ENCODE peak calls at places on chromosomes 16 and 17, in four cellular contexts. One of them, this sample, is unnamed.

GRCh38 chr17:72031219-72031906 is 89.5 kb upstream of the SOX9 start:
- DNase-seq in H1: no peak
- DNase-seq in HepG2: no peak
- DNase-seq in K562: no peak
- DNase-seq in this sample: no peak

GRCh38 chr16:56589141-56590039 is at the start of gene MT3:
- DNase-seq in H1: peak; percentile 64
- DNase-seq in HepG2: no peak
- DNase-seq in K562: no peak
- DNase-seq in this sample: no peak

GRCh38 chr16:74936902-74937560 is 47.9 kb downstream of the WDR59 start:
- DNase-seq in H1: no peak
- DNase-seq in HepG2: no peak
- DNase-seq in K562: no peak
- DNase-seq in this sample: no peak

GRCh38 chr17:80839401-80839800 is 152.2 kb upstream of the CHMP6 start:
- DNase-seq in H1: no peak
- DNase-seq in HepG2: no peak
- DNase-seq in K562: no peak
- DNase-seq in this sample: no peak

GRCh38 chr17:55317284-55317683 is 52.5 kb downstream of the HLF start:
- DNase-seq in H1: no peak
- DNase-seq in HepG2: no peak
- DNase-seq in K562: no peak
- DNase-seq in this sample: no peak

GRCh38 chr16:57071840-57072541 is 20.4 kb upstream of the CPNE2 start:
- DNase-seq in H1: no peak
- DNase-seq in HepG2: no peak
- DNase-seq in K562: no peak
- DNase-seq in this sample: peak; percentile 26

GRCh38 chr17:37310940-37311339 is 64.8 kb upstream of the C17orf78 start:
- DNase-seq in H1: no peak
- DNase-seq in HepG2: no peak
- DNase-seq in K562: no peak
- DNase-seq in this sample: no peak

GRCh38 chr16:66880288-66881013 is at the start of gene PDP2:
- DNase-seq in H1: peak; percentile 97
- DNase-seq in HepG2: peak; percentile 97
- DNase-seq in K562: peak; percentile 99
- DNase-seq in this sample: peak; percentile 92

GRCh38 chr17:39209317-39210092 is 9.4 kb downstream of the RPL19 start:
- DNase-seq in H1: peak; percentile 76
- DNase-seq in HepG2: no peak
- DNase-seq in K562: peak; percentile 41
- DNase-seq in this sample: no peak

GRCh38 chr17:76506408-76507328 is 5.4 kb upstream of the RHBDF2 start:
- DNase-seq in H1: peak; percentile 99
- DNase-seq in HepG2: peak; percentile 69
- DNase-seq in K562: peak; percentile 84
- DNase-seq in this sample: peak; percentile 60

GRCh38 chr16:16093625-16094332 is 129.5 kb downstream of the ABCC6 start:
- DNase-seq in H1: no peak
- DNase-seq in HepG2: no peak
- DNase-seq in K562: no peak
- DNase-seq in this sample: no peak

GRCh38 chr16:20851601-20852000 is 45.3 kb downstream of the REXO5 start:
- DNase-seq in H1: no peak
- DNase-seq in HepG2: peak; percentile 72
- DNase-seq in K562: no peak
- DNase-seq in this sample: peak; percentile 28

GRCh38 chr16:27695161-27695560 is 145.2 kb downstream of the KATNIP start:
- DNase-seq in H1: no peak
- DNase-seq in HepG2: no peak
- DNase-seq in K562: no peak
- DNase-seq in this sample: no peak

DNA sequence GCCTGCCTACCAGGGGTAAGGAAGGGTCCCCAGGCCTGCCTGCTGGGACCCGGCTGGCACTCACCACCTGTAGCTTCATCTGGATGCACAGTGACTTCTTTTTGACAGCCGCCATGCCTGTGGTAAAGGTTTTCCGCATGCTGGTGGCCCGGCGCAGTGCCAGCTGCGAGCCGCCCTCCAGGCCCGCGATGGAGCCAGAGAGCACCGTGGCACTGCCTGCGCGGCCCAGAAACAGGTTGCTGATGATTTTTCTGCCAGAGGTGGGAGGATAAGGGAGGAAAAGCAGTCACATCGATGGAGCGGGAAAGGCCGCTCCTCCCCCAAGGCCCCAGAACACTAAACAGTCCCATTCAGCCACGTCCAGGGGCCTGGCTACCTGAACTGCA is 67.4 kb downstream of the PIPOX start:
- DNase-seq in H1: no peak
- DNase-seq in HepG2: no peak
- DNase-seq in K562: no peak
- DNase-seq in this sample: no peak
- H3K9me3 ChIP-seq in H1: no peaks in the 10 kb centered on the region
- H3K9me3 ChIP-seq in HepG2: no peaks in the 10 kb centered on the region
- H3K9me3 ChIP-seq in K562: no peaks in the 10 kb centered on the region
- H3K9me3 ChIP-seq in this sample: no peaks in the 10 kb centered on the region

GRCh38 chr17:17809527-17810373 is 27.0 kb downstream of the SREBF1 start:
- DNase-seq in H1: peak; percentile 94
- DNase-seq in HepG2: no peak
- DNase-seq in K562: no peak
- DNase-seq in this sample: no peak
- TF ChIP-seq FOSL1 in H1: no peak
- TF ChIP-seq FOSL1 in HepG2: no peak
- TF ChIP-seq FOSL1 in K562: no peak
- TF ChIP-seq FOSL1 in this sample: no peak

GRCh38 chr17:17042851-17043667 is 802 bp downstream of the MPRIP start:
- DNase-seq in H1: no peak
- DNase-seq in HepG2: no peak
- DNase-seq in K562: no peak
- DNase-seq in this sample: no peak
- TF ChIP-seq POLR2AphosphoS5 in H1: no peak
- TF ChIP-seq POLR2AphosphoS5 in HepG2: no peak
- TF ChIP-seq POLR2AphosphoS5 in K562: no peak
- TF ChIP-seq POLR2AphosphoS5 in this sample: no peak

GRCh38 chr17:18069101-18069500 is 18.6 kb upstream of the DRG2 start:
- DNase-seq in H1: no peak
- DNase-seq in HepG2: no peak
- DNase-seq in K562: no peak
- DNase-seq in this sample: peak; percentile 8
- H3K9me3 ChIP-seq in H1: no peaks in the 10 kb centered on the region
- H3K9me3 ChIP-seq in HepG2: no peaks in the 10 kb centered on the region
- H3K9me3 ChIP-seq in K562: no peaks in the 10 kb centered on the region
- H3K9me3 ChIP-seq in this sample: no peaks in the 10 kb centered on the region

GRCh38 chr16:81219151-81219550 is 19.3 kb upstream of the BCO1 start:
- DNase-seq in H1: no peak
- DNase-seq in HepG2: no peak
- DNase-seq in K562: no peak
- DNase-seq in this sample: no peak
- TF ChIP-seq FOSL1 in H1: no peak
- TF ChIP-seq FOSL1 in HepG2: no peak
- TF ChIP-seq FOSL1 in K562: no peak
- TF ChIP-seq FOSL1 in this sample: no peak

GRCh38 chr16:70778901-70779309 is 22.1 kb downstream of the VAC14 start:
- DNase-seq in H1: peak; percentile 87
- DNase-seq in HepG2: peak; percentile 82
- DNase-seq in K562: no peak
- DNase-seq in this sample: peak; percentile 81
- TF ChIP-seq POLR2AphosphoS5 in H1: peak; percentile 76
- TF ChIP-seq POLR2AphosphoS5 in HepG2: peak; percentile 54
- TF ChIP-seq POLR2AphosphoS5 in K562: no peak
- TF ChIP-seq POLR2AphosphoS5 in this sample: peak; percentile 68

DNA sequence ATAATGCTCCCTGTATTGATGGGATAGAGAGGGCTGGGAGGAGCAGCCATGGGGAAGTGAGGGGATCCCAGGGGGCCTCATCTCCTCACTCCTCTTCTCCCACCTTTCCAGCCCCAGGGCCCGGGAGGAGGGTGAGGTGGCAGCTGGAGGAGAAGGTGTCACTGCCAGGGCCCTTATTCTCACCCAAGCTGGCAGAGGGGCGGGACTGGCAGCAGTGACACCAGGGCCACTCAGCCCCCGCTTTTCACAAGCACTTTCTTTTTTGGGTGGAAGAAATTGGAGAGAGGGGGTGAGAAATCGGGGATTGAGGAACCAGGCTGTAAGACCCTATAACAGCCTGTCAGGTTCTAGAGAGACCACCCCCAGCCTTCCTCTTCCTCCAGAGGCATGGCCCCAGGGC is 2.4 kb upstream of the TBX21 start:
- DNase-seq in H1: no peak
- DNase-seq in HepG2: no peak
- DNase-seq in K562: no peak
- DNase-seq in this sample: no peak
- H3K9me3 ChIP-seq in H1: no peaks in the 10 kb centered on the region
- H3K9me3 ChIP-seq in HepG2: no peaks in the 10 kb centered on the region
- H3K9me3 ChIP-seq in K562: no peaks in the 10 kb centered on the region
- H3K9me3 ChIP-seq in this sample: no peaks in the 10 kb centered on the region